ENCODE peak calls at places on chromosome 17, in ten cellular contexts. O, J, U, R, Y, C, H, M, K and X are unnamed samples.

GRCh38 chr17:76297436-76297835 is 10.6 kb downstream of the QRICH2 start:
- DNase-seq in O (no peak), J (no peak), U (no peak), R (no peak), Y (no peak), C (no peak), H (no peak), M (no peak), K (no peak), X (no peak)

GRCh38 chr17:31677681-31678080 is 181.4 kb downstream of the COPRS start:
- DNase-seq in O (no peak), J (no peak), U (no peak), R (no peak), Y (no peak), C (no peak), H (no peak), M (no peak), K (no peak), X (no peak)

GRCh38 chr17:39209317-39210092 is 9.4 kb downstream of the RPL19 start:
- DNase-seq in O (peak), J (peak), U (no peak), R (peak), Y (peak), C (peak), H (peak), M (no peak), K (no peak), X (no peak)

GRCh38 chr17:72452286-72453173 is 331.7 kb downstream of the SOX9 start:
- DNase-seq in O (no peak), J (no peak), U (no peak), R (no peak), Y (no peak), C (no peak), H (no peak), M (no peak), K (no peak), X (no peak)

GRCh38 chr17:39755550-39756375 is 18.0 kb downstream of the GRB7 start:
- DNase-seq in O (no peak), J (peak), U (no peak), R (no peak), Y (no peak), C (no peak), H (no peak), M (no peak), K (no peak), X (no peak)

GRCh38 chr17:43791589-43791988 is 11.4 kb downstream of the CFAP97D1 start:
- DNase-seq in O (peak), J (no peak), U (peak), R (no peak), Y (no peak), C (no peak), H (peak), M (peak), K (no peak), X (no peak)

GRCh38 chr17:78724544-78724943 is 57.5 kb downstream of the CYTH1 start:
- DNase-seq in O (peak), J (no peak), U (no peak), R (no peak), Y (no peak), C (no peak), H (no peak), M (no peak), K (peak), X (peak)

GRCh38 chr17:15377608-15378007 is 36.2 kb upstream of the TEKT3 start:
- DNase-seq in O (no peak), J (no peak), U (no peak), R (no peak), Y (no peak), C (no peak), H (peak), M (no peak), K (peak), X (peak)

GRCh38 chr17:41178341-41178740 is 320 bp upstream of the KRTAP4-2 start:
- DNase-seq in O (no peak), J (no peak), U (no peak), R (no peak), Y (no peak), C (no peak), H (no peak), M (no peak), K (no peak), X (peak)

GRCh38 chr17:68328676-68329075 is 37.4 kb downstream of the ARSG start:
- DNase-seq in O (no peak), J (no peak), U (no peak), R (no peak), Y (no peak), C (no peak), H (no peak), M (no peak), K (no peak), X (no peak)

GRCh38 chr17:42676424-42677011 is at the start of gene PLEKHH3:
- DNase-seq in O (peak), J (no peak), U (peak), R (no peak), Y (no peak), C (no peak), H (no peak), M (no peak), K (no peak), X (no peak)

GRCh38 chr17:15942207-15942833 is 2.6 kb upstream of the ADORA2B start:
- DNase-seq in O (no peak), J (no peak), U (no peak), R (no peak), Y (no peak), C (no peak), H (no peak), M (no peak), K (no peak), X (no peak)

GRCh38 chr17:54903375-54903774 is 2.7 kb downstream of the TOM1L1 start:
- DNase-seq in O (no peak), J (no peak), U (peak), R (peak), Y (no peak), C (peak), H (peak), M (no peak), K (no peak), X (peak)

GRCh38 chr17:17849863-17850373 is 13.1 kb upstream of the SREBF1 start:
- DNase-seq in O (peak), J (peak), U (no peak), R (peak), Y (no peak), C (peak), H (peak), M (no peak), K (peak), X (peak)

GRCh38 chr17:13587487-13588338 is 14.0 kb downstream of the HS3ST3A1 start:
- DNase-seq in O (no peak), J (no peak), U (no peak), R (no peak), Y (no peak), C (no peak), H (no peak), M (no peak), K (no peak), X (no peak)